ENCODE peak calls at places on chromosome 10, in four cellular contexts. V, E, P and Y are unnamed samples.

GRCh38 chr10:58662314-58662713 is 149.6 kb downstream of the BICC1 start:
- DNase-seq in E (peak; percentile 88), P (no peak), V (no peak), Y (peak; percentile 88)

GRCh38 chr10:102449321-102450123 is 1.8 kb downstream of the C10orf95 start:
- DNase-seq in V (peak; percentile 50), E (peak; percentile 65), P (peak; percentile 49), Y (peak; percentile 24)

GRCh38 chr10:51659344-51659743 is 40.1 kb downstream of the CSTF2T start:
- DNase-seq in V (no peak), P (no peak), E (no peak), Y (no peak)

GRCh38 chr10:104230490-104230889 is 1.7 kb downstream of the CFAP43 start:
- DNase-seq in P (no peak), V (no peak), E (no peak), Y (no peak)

GRCh38 chr10:88473989-88474883 is 108.9 kb downstream of the RNLS start:
- DNase-seq in V (no peak), E (no peak), P (no peak), Y (no peak)

GRCh38 chr10:86229378-86229777 is 137.2 kb downstream of the GRID1 start:
- DNase-seq in P (no peak), E (no peak), V (no peak), Y (no peak)

GRCh38 chr10:29056729-29057128 is 232.1 kb upstream of the LYZL1 start:
- DNase-seq in V (no peak), E (no peak), P (no peak), Y (peak; percentile 55)

GRCh38 chr10:11298116-11298515 is 280.4 kb downstream of the CELF2 start:
- DNase-seq in P (no peak), V (no peak), E (peak; percentile 1), Y (peak; percentile 36)

GRCh38 chr10:18312385-18313145 is 172.3 kb downstream of the CACNB2 start:
- DNase-seq in E (peak; percentile 48), P (no peak), V (peak; percentile 38), Y (peak; percentile 46)

GRCh38 chr10:110326351-110327032 is 21.8 kb upstream of the SMNDC1 start:
- DNase-seq in E (peak; percentile 93), V (no peak), P (no peak), Y (peak; percentile 87)

GRCh38 chr10:17831326-17831725 is 22.2 kb downstream of the MRC1 start:
- DNase-seq in V (no peak), E (no peak), P (no peak), Y (no peak)

GRCh38 chr10:117094856-117095255 is 43.2 kb downstream of the VAX1 start:
- DNase-seq in V (peak; percentile 81), P (no peak), E (no peak), Y (no peak)